ENCODE peak calls at places on chromosome 3, in eight cellular contexts. U is stimulated activated CD4-positive, alpha-beta T cell treated with anti-CD3 and anti-CD28 coated beads, Interleukin-15, amount 100 ng/mL, for 1 hour; R is NAMALWA; G is psoas muscle; Y is HS-27A; L is cardiac muscle cell; V is activated T-helper 1 cell treated with anti-CD3 and anti-CD28 coated beads, Interleukin-12 subunit alpha, Interleukin-12 subunit beta, Interleukin-2, Interleukin-4 antibody, amounts not matched to agents 30 ng/mL and 10 ng/mL and 1 ng/mL, durations not matched to agents 14 hours and 24 hours and 36 hours; Z is pulmonary artery endothelial cell. I is an unnamed sample.

GRCh38 chr3:196227629-196228493 is 11.5 kb downstream of the SLC51A start:
- DNase-seq in U (no peak), R (no peak), G (no peak), Y (no peak), L (peak), V (no peak), Z (no peak), I (no peak)

GRCh38 chr3:52526151-52526561 is 7.5 kb downstream of the NT5DC2 start:
- DNase-seq in U (no peak), R (no peak), G (no peak), Y (no peak), L (no peak), V (no peak), Z (no peak), I (no peak)

GRCh38 chr3:71537211-71537611 is 46.3 kb downstream of the FOXP1 start:
- DNase-seq in U (no peak), R (no peak), G (peak), Y (peak), L (peak), V (no peak), Z (peak), I (no peak)

GRCh38 chr3:135930243-135930642 is 35.3 kb upstream of the PPP2R3A start:
- DNase-seq in U (no peak), R (no peak), G (no peak), Y (no peak), L (no peak), V (no peak), Z (no peak), I (no peak)

GRCh38 chr3:100899440-100900091 is 93.7 kb downstream of the ABI3BP start:
- DNase-seq in U (no peak), R (no peak), G (no peak), Y (no peak), L (peak), V (no peak), Z (peak), I (no peak)

GRCh38 chr3:13042127-13042931 is 30.9 kb downstream of the IQSEC1 start:
- DNase-seq in U (no peak), R (no peak), G (no peak), Y (no peak), L (no peak), V (no peak), Z (no peak), I (no peak)

GRCh38 chr3:114318295-114318694 is 24.5 kb downstream of the TIGIT start:
- DNase-seq in U (no peak), R (no peak), G (no peak), Y (no peak), L (no peak), V (no peak), Z (no peak), I (no peak)

GRCh38 chr3:72738752-72739520 is 109.3 kb downstream of the SHQ1 start:
- DNase-seq in U (peak), R (peak), G (peak), Y (no peak), L (peak), V (peak), Z (no peak), I (peak)

I was measured in effector memory CD8-positive, alpha-beta T cell.